ENCODE peak calls at places on chromosomes 1 and 21, in five cellular contexts. U is glutamatergic neuron; J is Calu3; F is activated gamma-delta T cell treated with anti-CD3 and anti-CD28 coated beads, Interleukin-2, amount 50 U/mL, for 16 hours; C is HuH-7. T is an unnamed sample.
A peak's percentile ranks its signal among the peaks of the same experiment; 100 is the strongest.

GRCh38 chr1:67214420-67215174 is 48.3 kb downstream of the IL23R start:
- DNase-seq in U (no peak), J (peak; percentile 64), F (peak; percentile 36), C (no peak), T (peak; percentile 58)

GRCh38 chr1:197342044-197342565 is 74.1 kb downstream of the CRB1 start:
- DNase-seq in U (no peak), J (no peak), F (no peak), C (no peak), T (no peak)

GRCh38 chr1:235397733-235398132 is 30.5 kb downstream of the TBCE start:
- DNase-seq in U (no peak), J (no peak), F (no peak), C (no peak), T (no peak)

GRCh38 chr21:36097427-36098230 is 27.8 kb downstream of the CBR1 start:
- DNase-seq in U (no peak), J (no peak), F (no peak), C (no peak), T (no peak)

GRCh38 chr1:1616045-1616821 is 933 bp downstream of the MIB2 start:
- DNase-seq in U (peak; percentile 49), J (no peak), F (no peak), C (no peak), T (no peak)

GRCh38 chr1:178050084-178050483 is 43.8 kb upstream of the RASAL2 start:
- DNase-seq in U (no peak), J (no peak), F (no peak), C (no peak), T (no peak)

GRCh38 chr1:53942149-53942957 is 3.1 kb downstream of the IFT25 start:
- DNase-seq in U (no peak), J (no peak), F (no peak), C (no peak), T (no peak)

GRCh38 chr1:119582801-119583200 is 65.3 kb downstream of the ZNF697 start:
- DNase-seq in U (peak; percentile 56), J (peak; percentile 52), F (no peak), C (peak; percentile 30), T (peak; percentile 70)

GRCh38 chr21:33058468-33059318 is 11.2 kb upstream of the OLIG1 start:
- DNase-seq in U (no peak), J (no peak), F (no peak), C (no peak), T (peak; percentile 79)

GRCh38 chr1:19597463-19598309 is 46.4 kb upstream of the NBL1 start:
- DNase-seq in U (no peak), J (no peak), F (peak; percentile 41), C (no peak), T (no peak)

GRCh38 chr1:223143760-223144248 is 756 bp upstream of the TLR5 start:
- DNase-seq in U (no peak), J (peak; percentile 77), F (no peak), C (no peak), T (peak; percentile 32)